ENCODE peak calls at places on chromosomes 13 and 19, in seven cellular contexts. One of them, this sample, is unnamed. For H3K4me1, the result is how much of the 10 kb centered on the place peaks cover.

GRCh38 chr19:35717665-35718344 is at the start of gene KMT2B:
- DNase-seq in fibroblast of lung: no peak
- DNase-seq in A549: peak
- DNase-seq in hepatocyte: peak
- DNase-seq in adrenal gland: no peak
- DNase-seq in PC-3: peak
- DNase-seq in left ventricle myocardium inferior: no peak
- DNase-seq in this sample: no peak

GRCh38 chr13:48138270-48138669 is 43.4 kb upstream of the MED4 start:
- DNase-seq in fibroblast of lung: no peak
- DNase-seq in adrenal gland: no peak
- DNase-seq in A549: no peak
- DNase-seq in PC-3: no peak
- DNase-seq in left ventricle myocardium inferior: no peak
- DNase-seq in hepatocyte: no peak
- DNase-seq in this sample: no peak

GRCh38 chr19:47518854-47519253 is 4.0 kb upstream of the NAPA start:
- DNase-seq in fibroblast of lung: no peak
- DNase-seq in A549: no peak
- DNase-seq in adrenal gland: no peak
- DNase-seq in hepatocyte: no peak
- DNase-seq in PC-3: no peak
- DNase-seq in left ventricle myocardium inferior: no peak
- DNase-seq in this sample: no peak

GRCh38 chr13:79709526-79709925 is 228.6 kb downstream of the NDFIP2 start:
- DNase-seq in hepatocyte: no peak
- DNase-seq in adrenal gland: no peak
- DNase-seq in A549: no peak
- DNase-seq in left ventricle myocardium inferior: no peak
- DNase-seq in fibroblast of lung: peak
- DNase-seq in PC-3: no peak
- DNase-seq in this sample: no peak

GRCh38 chr19:9823816-9824215 is 3.9 kb upstream of the UBL5 start:
- DNase-seq in hepatocyte: no peak
- DNase-seq in PC-3: no peak
- DNase-seq in fibroblast of lung: no peak
- DNase-seq in left ventricle myocardium inferior: no peak
- DNase-seq in A549: no peak
- DNase-seq in adrenal gland: no peak
- DNase-seq in this sample: no peak

GRCh38 chr19:7223429-7223828 is 70.8 kb downstream of the INSR start:
- DNase-seq in fibroblast of lung: no peak
- DNase-seq in adrenal gland: no peak
- DNase-seq in left ventricle myocardium inferior: no peak
- DNase-seq in hepatocyte: no peak
- DNase-seq in PC-3: no peak
- DNase-seq in A549: no peak
- DNase-seq in this sample: no peak

GRCh38 chr19:48945415-48945814 is 9.3 kb upstream of the BAX start:
- DNase-seq in hepatocyte: no peak
- DNase-seq in PC-3: no peak
- DNase-seq in left ventricle myocardium inferior: no peak
- DNase-seq in A549: no peak
- DNase-seq in adrenal gland: no peak
- DNase-seq in fibroblast of lung: no peak
- DNase-seq in this sample: no peak

GRCh38 chr13:68063181-68063580 is 833.0 kb upstream of the PCDH9 start:
- DNase-seq in PC-3: no peak
- DNase-seq in left ventricle myocardium inferior: no peak
- DNase-seq in A549: no peak
- DNase-seq in adrenal gland: no peak
- DNase-seq in hepatocyte: no peak
- DNase-seq in fibroblast of lung: no peak
- DNase-seq in this sample: no peak

GRCh38 chr19:38683393-38684077 is 36.1 kb downstream of the ACTN4 start:
- DNase-seq in fibroblast of lung: peak
- DNase-seq in hepatocyte: peak
- DNase-seq in adrenal gland: peak
- DNase-seq in left ventricle myocardium inferior: no peak
- DNase-seq in A549: peak
- DNase-seq in PC-3: peak
- DNase-seq in this sample: peak

GRCh38 chr19:19711306-19711933 is 21.5 kb downstream of the ZNF14 start:
- DNase-seq in A549: no peak
- DNase-seq in PC-3: no peak
- DNase-seq in left ventricle myocardium inferior: no peak
- DNase-seq in adrenal gland: no peak
- DNase-seq in hepatocyte: no peak
- DNase-seq in fibroblast of lung: no peak
- DNase-seq in this sample: no peak

GRCh38 chr19:19704836-19705235 is 28.1 kb downstream of the ZNF14 start:
- DNase-seq in fibroblast of lung: no peak
- DNase-seq in adrenal gland: no peak
- DNase-seq in left ventricle myocardium inferior: no peak
- DNase-seq in A549: no peak
- DNase-seq in PC-3: no peak
- DNase-seq in hepatocyte: no peak
- DNase-seq in this sample: no peak

GRCh38 chr19:19711934-19712828 is 20.7 kb downstream of the ZNF14 start:
- DNase-seq in fibroblast of lung: no peak
- DNase-seq in adrenal gland: no peak
- DNase-seq in PC-3: no peak
- DNase-seq in left ventricle myocardium inferior: no peak
- DNase-seq in A549: no peak
- DNase-seq in hepatocyte: no peak
- DNase-seq in this sample: no peak

DNA sequence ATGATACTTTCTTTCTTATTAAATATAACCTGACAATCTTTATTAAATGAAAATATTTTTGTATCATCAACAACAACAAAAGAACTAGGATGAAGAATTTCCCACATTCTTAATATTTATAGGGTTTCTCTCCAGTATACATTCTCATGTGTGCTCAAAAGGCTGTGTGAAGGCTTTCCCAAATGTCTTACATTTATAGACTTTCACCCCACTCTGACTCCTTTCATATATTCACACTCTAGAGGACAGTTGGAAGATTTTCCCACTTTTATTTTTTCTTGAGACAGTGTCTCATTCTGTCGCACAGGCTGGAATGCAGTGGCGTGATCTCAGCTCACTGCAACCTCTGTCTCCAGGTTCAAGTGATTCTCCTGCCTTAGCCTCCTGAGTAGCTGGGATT is 22.4 kb downstream of the ZNF14 start:
- DNase-seq in hepatocyte: no peak
- DNase-seq in PC-3: no peak
- DNase-seq in adrenal gland: no peak
- DNase-seq in A549: no peak
- DNase-seq in left ventricle myocardium inferior: no peak
- DNase-seq in fibroblast of lung: no peak
- DNase-seq in this sample: no peak
- H3K4me1 ChIP-seq in hepatocyte: under half
- H3K4me1 ChIP-seq in PC-3: under half
- H3K4me1 ChIP-seq in adrenal gland: under half
- H3K4me1 ChIP-seq in A549: under half
- H3K4me1 ChIP-seq in left ventricle myocardium inferior: under half
- H3K4me1 ChIP-seq in fibroblast of lung: under half
- H3K4me1 ChIP-seq in this sample: under half

GRCh38 chr19:44754743-44755066 is 6.2 kb downstream of the BCL3 start:
- DNase-seq in left ventricle myocardium inferior: no peak
- DNase-seq in A549: no peak
- DNase-seq in adrenal gland: no peak
- DNase-seq in PC-3: no peak
- DNase-seq in fibroblast of lung: no peak
- DNase-seq in hepatocyte: no peak
- DNase-seq in this sample: no peak

GRCh38 chr19:44753932-44754742 is 5.6 kb downstream of the BCL3 start:
- DNase-seq in PC-3: peak
- DNase-seq in left ventricle myocardium inferior: peak
- DNase-seq in fibroblast of lung: peak
- DNase-seq in adrenal gland: peak
- DNase-seq in A549: peak
- DNase-seq in hepatocyte: peak
- DNase-seq in this sample: peak

GRCh38 chr19:44752123-44752815 is 3.8 kb downstream of the BCL3 start:
- DNase-seq in fibroblast of lung: no peak
- DNase-seq in PC-3: no peak
- DNase-seq in adrenal gland: no peak
- DNase-seq in left ventricle myocardium inferior: no peak
- DNase-seq in A549: peak
- DNase-seq in hepatocyte: no peak
- DNase-seq in this sample: no peak

GRCh38 chr19:44753619-44753931 is 5.1 kb downstream of the BCL3 start:
- DNase-seq in hepatocyte: no peak
- DNase-seq in adrenal gland: no peak
- DNase-seq in A549: no peak
- DNase-seq in left ventricle myocardium inferior: no peak
- DNase-seq in fibroblast of lung: no peak
- DNase-seq in PC-3: no peak
- DNase-seq in this sample: no peak

GRCh38 chr19:44752816-44753618 is 4.5 kb downstream of the BCL3 start:
- DNase-seq in fibroblast of lung: peak
- DNase-seq in adrenal gland: peak
- DNase-seq in left ventricle myocardium inferior: peak
- DNase-seq in hepatocyte: peak
- DNase-seq in PC-3: peak
- DNase-seq in A549: peak
- DNase-seq in this sample: peak
- H3K4me1 ChIP-seq in fibroblast of lung: under half
- H3K4me1 ChIP-seq in adrenal gland: half or more
- H3K4me1 ChIP-seq in left ventricle myocardium inferior: half or more
- H3K4me1 ChIP-seq in hepatocyte: under half
- H3K4me1 ChIP-seq in PC-3: under half
- H3K4me1 ChIP-seq in A549: half or more
- H3K4me1 ChIP-seq in this sample: half or more

GRCh38 chr13:97279913-97280312 is 57.8 kb downstream of the MBNL2 start:
- DNase-seq in adrenal gland: peak
- DNase-seq in A549: no peak
- DNase-seq in hepatocyte: no peak
- DNase-seq in PC-3: peak
- DNase-seq in fibroblast of lung: peak
- DNase-seq in left ventricle myocardium inferior: no peak
- DNase-seq in this sample: no peak
- H3K4me1 ChIP-seq in adrenal gland: under half
- H3K4me1 ChIP-seq in A549: half or more
- H3K4me1 ChIP-seq in hepatocyte: under half
- H3K4me1 ChIP-seq in PC-3: under half
- H3K4me1 ChIP-seq in fibroblast of lung: under half
- H3K4me1 ChIP-seq in left ventricle myocardium inferior: half or more
- H3K4me1 ChIP-seq in this sample: under half

GRCh38 chr19:51505904-51506303 is 4.3 kb upstream of the SIGLEC12 start:
- DNase-seq in hepatocyte: no peak
- DNase-seq in adrenal gland: no peak
- DNase-seq in A549: no peak
- DNase-seq in PC-3: no peak
- DNase-seq in fibroblast of lung: no peak
- DNase-seq in left ventricle myocardium inferior: no peak
- DNase-seq in this sample: no peak

GRCh38 chr19:51503891-51504290 is 2.3 kb upstream of the SIGLEC12 start:
- DNase-seq in adrenal gland: no peak
- DNase-seq in PC-3: no peak
- DNase-seq in A549: no peak
- DNase-seq in fibroblast of lung: no peak
- DNase-seq in left ventricle myocardium inferior: no peak
- DNase-seq in hepatocyte: no peak
- DNase-seq in this sample: no peak

GRCh38 chr19:51501594-51502263 is at the start of gene SIGLEC12:
- DNase-seq in PC-3: no peak
- DNase-seq in hepatocyte: no peak
- DNase-seq in adrenal gland: peak
- DNase-seq in left ventricle myocardium inferior: peak
- DNase-seq in A549: no peak
- DNase-seq in fibroblast of lung: no peak
- DNase-seq in this sample: no peak

GRCh38 chr19:51507209-51507608 is 5.6 kb upstream of the SIGLEC12 start:
- DNase-seq in left ventricle myocardium inferior: no peak
- DNase-seq in hepatocyte: no peak
- DNase-seq in A549: no peak
- DNase-seq in PC-3: no peak
- DNase-seq in fibroblast of lung: no peak
- DNase-seq in adrenal gland: no peak
- DNase-seq in this sample: no peak

GRCh38 chr19:51503428-51503827 is 1.8 kb upstream of the SIGLEC12 start:
- DNase-seq in hepatocyte: no peak
- DNase-seq in fibroblast of lung: no peak
- DNase-seq in A549: no peak
- DNase-seq in adrenal gland: no peak
- DNase-seq in left ventricle myocardium inferior: no peak
- DNase-seq in PC-3: no peak
- DNase-seq in this sample: no peak
- H3K4me1 ChIP-seq in hepatocyte: under half
- H3K4me1 ChIP-seq in fibroblast of lung: under half
- H3K4me1 ChIP-seq in A549: under half
- H3K4me1 ChIP-seq in adrenal gland: under half
- H3K4me1 ChIP-seq in left ventricle myocardium inferior: under half
- H3K4me1 ChIP-seq in PC-3: under half
- H3K4me1 ChIP-seq in this sample: under half

GRCh38 chr19:55266840-55267239 is 8.0 kb upstream of the PPP6R1 start:
- DNase-seq in PC-3: no peak
- DNase-seq in left ventricle myocardium inferior: no peak
- DNase-seq in A549: no peak
- DNase-seq in hepatocyte: no peak
- DNase-seq in adrenal gland: no peak
- DNase-seq in fibroblast of lung: no peak
- DNase-seq in this sample: no peak

GRCh38 chr19:55264531-55264930 is 5.7 kb upstream of the PPP6R1 start:
- DNase-seq in PC-3: no peak
- DNase-seq in A549: no peak
- DNase-seq in left ventricle myocardium inferior: no peak
- DNase-seq in adrenal gland: no peak
- DNase-seq in hepatocyte: no peak
- DNase-seq in fibroblast of lung: no peak
- DNase-seq in this sample: no peak

GRCh38 chr19:55265723-55266386 is 7.0 kb upstream of the PPP6R1 start:
- DNase-seq in hepatocyte: no peak
- DNase-seq in A549: no peak
- DNase-seq in fibroblast of lung: no peak
- DNase-seq in PC-3: no peak
- DNase-seq in left ventricle myocardium inferior: no peak
- DNase-seq in adrenal gland: no peak
- DNase-seq in this sample: no peak

GRCh38 chr19:55266404-55266803 is 7.6 kb upstream of the PPP6R1 start:
- DNase-seq in left ventricle myocardium inferior: no peak
- DNase-seq in hepatocyte: no peak
- DNase-seq in adrenal gland: no peak
- DNase-seq in fibroblast of lung: no peak
- DNase-seq in PC-3: no peak
- DNase-seq in A549: no peak
- DNase-seq in this sample: no peak

DNA sequence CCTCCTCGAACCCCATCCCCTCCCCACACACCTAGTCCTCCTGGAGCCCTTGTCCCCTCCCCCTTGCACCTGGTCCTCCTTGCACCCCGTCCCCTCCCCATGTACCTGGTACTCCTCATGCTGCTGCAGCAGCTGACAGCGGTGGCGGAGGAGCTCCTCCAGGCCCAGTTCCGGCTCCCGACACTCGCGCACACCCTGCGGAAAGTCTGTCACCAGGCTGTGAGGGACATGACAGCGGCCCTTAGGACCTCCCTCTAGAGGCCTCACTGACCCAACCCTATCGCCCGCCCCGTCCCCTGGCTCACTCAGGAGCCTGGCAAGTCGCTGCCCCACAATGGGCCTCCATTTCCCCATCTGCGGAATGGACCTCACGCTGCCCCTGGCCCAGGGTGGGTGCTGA is 6.4 kb upstream of the PPP6R1 start:
- DNase-seq in PC-3: no peak
- DNase-seq in adrenal gland: no peak
- DNase-seq in fibroblast of lung: no peak
- DNase-seq in left ventricle myocardium inferior: no peak
- DNase-seq in A549: no peak
- DNase-seq in hepatocyte: no peak
- DNase-seq in this sample: no peak
- H3K4me1 ChIP-seq in PC-3: under half
- H3K4me1 ChIP-seq in adrenal gland: under half
- H3K4me1 ChIP-seq in fibroblast of lung: under half
- H3K4me1 ChIP-seq in left ventricle myocardium inferior: under half
- H3K4me1 ChIP-seq in A549: under half
- H3K4me1 ChIP-seq in hepatocyte: under half
- H3K4me1 ChIP-seq in this sample: under half

This sample was measured in upper lobe of right lung.